ENCODE peak calls at places on chromosomes 11 and 22, in seven cellular contexts. W, E, V, Q, I, B and U are unnamed samples.

GRCh38 chr11:77779935-77780334 is 40.6 kb downstream of the RSF1 start:
- DNase-seq in W (no peak), E (peak), V (no peak), Q (no peak), I (no peak), B (no peak), U (no peak)

GRCh38 chr22:24028533-24028932 is 17.4 kb downstream of the CABIN1 start:
- DNase-seq in W (no peak), E (no peak), V (no peak), Q (no peak), I (no peak), B (no peak), U (no peak)

GRCh38 chr11:19524171-19524671 is 188.4 kb upstream of the NAV2 start:
- DNase-seq in W (no peak), E (no peak), V (no peak), Q (peak), I (no peak), B (no peak), U (no peak)

GRCh38 chr11:69035959-69036340 is 12.8 kb upstream of the TPCN2 start:
- DNase-seq in W (no peak), E (no peak), V (no peak), Q (no peak), I (no peak), B (no peak), U (no peak)

GRCh38 chr11:60169264-60169915 is 13.5 kb downstream of the MS4A6A start:
- DNase-seq in W (no peak), E (no peak), V (no peak), Q (peak), I (no peak), B (no peak), U (no peak)

GRCh38 chr11:14611939-14612338 is 31.7 kb upstream of the PDE3B start:
- DNase-seq in W (no peak), E (no peak), V (no peak), Q (no peak), I (no peak), B (no peak), U (no peak)

GRCh38 chr11:20013346-20014066 is 146.8 kb downstream of the DBX1 start:
- DNase-seq in W (no peak), E (no peak), V (no peak), Q (no peak), I (no peak), B (no peak), U (no peak)

GRCh38 chr11:111719379-111719778 is 46.8 kb downstream of the PPP2R1B start:
- DNase-seq in W (no peak), E (no peak), V (no peak), Q (no peak), I (no peak), B (no peak), U (no peak)

GRCh38 chr11:67027943-67028542 is 5.1 kb downstream of the SYT12 start:
- DNase-seq in W (no peak), E (no peak), V (no peak), Q (no peak), I (no peak), B (no peak), U (peak)

GRCh38 chr11:13318498-13319295 is 41.1 kb downstream of the BMAL1 start:
- DNase-seq in W (no peak), E (no peak), V (no peak), Q (no peak), I (no peak), B (no peak), U (no peak)

GRCh38 chr11:3165916-3166267 is 782 bp upstream of the OSBPL5 start:
- DNase-seq in W (no peak), E (no peak), V (no peak), Q (no peak), I (no peak), B (no peak), U (no peak)

GRCh38 chr11:20207781-20208621 is 47.7 kb upstream of the DBX1 start:
- DNase-seq in W (no peak), E (no peak), V (no peak), Q (no peak), I (no peak), B (no peak), U (no peak)

GRCh38 chr11:75214411-75214821 is 26.2 kb upstream of the TPBGL start:
- DNase-seq in W (no peak), E (peak), V (peak), Q (peak), I (peak), B (peak), U (peak)

GRCh38 chr22:48459259-48459658 is 1368.4 kb downstream of the BRD1 start:
- DNase-seq in W (no peak), E (no peak), V (no peak), Q (no peak), I (no peak), B (no peak), U (no peak)

GRCh38 chr11:109062445-109062844 is 359.5 kb upstream of the C11orf87 start:
- DNase-seq in W (peak), E (no peak), V (no peak), Q (no peak), I (no peak), B (no peak), U (no peak)

GRCh38 chr11:91303754-91304153 is 920.9 kb upstream of the FAT3 start:
- DNase-seq in W (no peak), E (no peak), V (no peak), Q (no peak), I (no peak), B (no peak), U (no peak)

GRCh38 chr11:3958301-3958700 is 102.8 kb downstream of the STIM1 start:
- DNase-seq in W (no peak), E (no peak), V (no peak), Q (no peak), I (no peak), B (no peak), U (no peak)

GRCh38 chr11:60251485-60252207 is 8.7 kb upstream of the MS4A4E start:
- DNase-seq in W (no peak), E (no peak), V (no peak), Q (no peak), I (peak), B (no peak), U (no peak)

GRCh38 chr11:65870706-65871681 is 1.6 kb downstream of the EFEMP2 start:
- DNase-seq in W (no peak), E (no peak), V (no peak), Q (no peak), I (no peak), B (no peak), U (no peak)

GRCh38 chr11:13685461-13686108 is 17.1 kb downstream of the FAR1 start:
- DNase-seq in W (no peak), E (no peak), V (no peak), Q (no peak), I (no peak), B (no peak), U (no peak)

GRCh38 chr11:87228820-87229219 is 191.1 kb downstream of the TMEM135 start:
- DNase-seq in W (no peak), E (no peak), V (no peak), Q (no peak), I (no peak), B (no peak), U (no peak)

GRCh38 chr11:2100361-2101170 is 38.6 kb downstream of the IGF2 start:
- DNase-seq in W (no peak), E (no peak), V (no peak), Q (no peak), I (peak), B (no peak), U (no peak)

GRCh38 chr11:7665473-7666291 is 7.6 kb downstream of the CYB5R2 start:
- DNase-seq in W (no peak), E (no peak), V (no peak), Q (peak), I (peak), B (peak), U (peak)

GRCh38 chr22:34966980-34967379 is 99.0 kb upstream of the ISX start:
- DNase-seq in W (peak), E (no peak), V (no peak), Q (no peak), I (no peak), B (no peak), U (no peak)

GRCh38 chr22:19060356-19061009 is 61.7 kb downstream of the DGCR2 start:
- DNase-seq in W (no peak), E (no peak), V (no peak), Q (no peak), I (no peak), B (no peak), U (no peak)

GRCh38 chr11:86758171-86758570 is 42.2 kb upstream of the PRSS23 start:
- DNase-seq in W (no peak), E (no peak), V (no peak), Q (no peak), I (no peak), B (no peak), U (no peak)

GRCh38 chr11:102527701-102528100 is 2.8 kb downstream of the MMP7 start:
- DNase-seq in W (no peak), E (peak), V (no peak), Q (no peak), I (no peak), B (no peak), U (no peak)

GRCh38 chr11:99781074-99781473 is 760.3 kb downstream of the CNTN5 start:
- DNase-seq in W (no peak), E (no peak), V (no peak), Q (no peak), I (no peak), B (no peak), U (no peak)

GRCh38 chr22:49236541-49237075 is 591.1 kb downstream of the BRD1 start:
- DNase-seq in W (no peak), E (no peak), V (no peak), Q (no peak), I (no peak), B (no peak), U (no peak)

GRCh38 chr11:102197759-102198158 is 87.5 kb downstream of the YAP1 start:
- DNase-seq in W (no peak), E (no peak), V (no peak), Q (no peak), I (no peak), B (no peak), U (no peak)

GRCh38 chr11:122882809-122883681 is 486 bp downstream of the JHY start:
- DNase-seq in W (peak), E (no peak), V (peak), Q (peak), I (peak), B (peak), U (no peak)

GRCh38 chr11:61702701-61703312 is 22.6 kb downstream of the DAGLA start:
- DNase-seq in W (no peak), E (no peak), V (no peak), Q (no peak), I (no peak), B (no peak), U (no peak)

GRCh38 chr11:61699737-61700160 is 19.6 kb downstream of the DAGLA start:
- DNase-seq in W (no peak), E (no peak), V (no peak), Q (peak), I (no peak), B (no peak), U (no peak)

GRCh38 chr11:61700720-61701119 is 20.5 kb downstream of the DAGLA start:
- DNase-seq in W (no peak), E (no peak), V (no peak), Q (no peak), I (no peak), B (no peak), U (no peak)

GRCh38 chr11:61700221-61700620 is 20.0 kb downstream of the DAGLA start:
- DNase-seq in W (no peak), E (peak), V (no peak), Q (peak), I (no peak), B (no peak), U (no peak)

GRCh38 chr11:61701298-61701993 is 21.3 kb downstream of the DAGLA start:
- DNase-seq in W (no peak), E (no peak), V (no peak), Q (no peak), I (peak), B (no peak), U (no peak)
- TF ChIP-seq CTCF in W (peak), E (peak), V (peak), Q (no peak), I (peak), B (no peak), U (peak)

GRCh38 chr11:119389611-119390254 is 8.2 kb upstream of the USP2 start:
- DNase-seq in W (no peak), E (no peak), V (peak), Q (no peak), I (no peak), B (no peak), U (no peak)
- TF ChIP-seq CTCF in W (peak), E (peak), V (peak), Q (no peak), I (peak), B (peak), U (peak)

GRCh38 chr22:43090130-43090789 is 1.1 kb upstream of the TTLL1 start:
- DNase-seq in W (peak), E (peak), V (no peak), Q (peak), I (peak), B (peak), U (peak)
- TF ChIP-seq CTCF in W (peak), E (peak), V (peak), Q (peak), I (peak), B (peak), U (peak)

DNA sequence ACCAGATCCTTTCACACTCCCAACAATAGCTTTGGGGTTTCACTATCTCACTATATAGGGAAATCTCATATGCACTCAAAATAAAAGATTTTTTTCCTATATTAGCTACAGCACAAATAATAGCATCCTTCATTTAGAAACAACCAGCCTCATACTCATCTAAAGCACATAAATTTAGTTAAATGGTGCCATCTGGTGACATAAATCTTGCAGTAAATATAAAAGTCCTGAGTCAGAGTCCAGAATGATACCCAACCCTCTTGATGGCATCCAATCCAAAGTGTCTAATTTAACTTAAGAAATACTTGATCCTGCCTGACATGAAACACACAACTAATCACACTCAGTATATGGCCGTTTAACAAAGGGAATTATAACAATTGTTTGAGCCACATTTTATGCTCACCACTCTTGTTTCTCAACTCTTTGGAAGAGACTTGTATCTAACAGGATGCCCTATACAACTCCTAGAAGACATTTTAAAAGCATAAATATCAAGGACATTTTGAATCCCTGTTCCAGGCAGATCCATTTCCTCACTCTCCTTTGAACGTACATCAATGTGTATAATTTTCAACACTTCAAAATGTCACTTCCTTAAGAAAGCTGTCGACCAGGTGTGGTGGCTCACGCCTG is 36.2 kb downstream of the DLG2 start:
- DNase-seq in W (no peak), E (peak), V (no peak), Q (no peak), I (peak), B (no peak), U (peak)
- TF ChIP-seq CTCF in W (no peak), E (no peak), V (peak), Q (no peak), I (peak), B (no peak), U (no peak)

GRCh38 chr22:20085651-20086050 is 5.6 kb downstream of the DGCR8 start:
- DNase-seq in W (no peak), E (no peak), V (no peak), Q (no peak), I (no peak), B (no peak), U (no peak)

GRCh38 chr22:20083891-20084546 is 4.0 kb downstream of the DGCR8 start:
- DNase-seq in W (no peak), E (no peak), V (no peak), Q (no peak), I (no peak), B (no peak), U (no peak)

GRCh38 chr22:20083157-20083890 is 3.3 kb downstream of the DGCR8 start:
- DNase-seq in W (no peak), E (no peak), V (no peak), Q (no peak), I (no peak), B (no peak), U (no peak)

GRCh38 chr22:20086101-20086599 is 6.1 kb downstream of the DGCR8 start:
- DNase-seq in W (no peak), E (no peak), V (no peak), Q (no peak), I (no peak), B (no peak), U (no peak)

DNA sequence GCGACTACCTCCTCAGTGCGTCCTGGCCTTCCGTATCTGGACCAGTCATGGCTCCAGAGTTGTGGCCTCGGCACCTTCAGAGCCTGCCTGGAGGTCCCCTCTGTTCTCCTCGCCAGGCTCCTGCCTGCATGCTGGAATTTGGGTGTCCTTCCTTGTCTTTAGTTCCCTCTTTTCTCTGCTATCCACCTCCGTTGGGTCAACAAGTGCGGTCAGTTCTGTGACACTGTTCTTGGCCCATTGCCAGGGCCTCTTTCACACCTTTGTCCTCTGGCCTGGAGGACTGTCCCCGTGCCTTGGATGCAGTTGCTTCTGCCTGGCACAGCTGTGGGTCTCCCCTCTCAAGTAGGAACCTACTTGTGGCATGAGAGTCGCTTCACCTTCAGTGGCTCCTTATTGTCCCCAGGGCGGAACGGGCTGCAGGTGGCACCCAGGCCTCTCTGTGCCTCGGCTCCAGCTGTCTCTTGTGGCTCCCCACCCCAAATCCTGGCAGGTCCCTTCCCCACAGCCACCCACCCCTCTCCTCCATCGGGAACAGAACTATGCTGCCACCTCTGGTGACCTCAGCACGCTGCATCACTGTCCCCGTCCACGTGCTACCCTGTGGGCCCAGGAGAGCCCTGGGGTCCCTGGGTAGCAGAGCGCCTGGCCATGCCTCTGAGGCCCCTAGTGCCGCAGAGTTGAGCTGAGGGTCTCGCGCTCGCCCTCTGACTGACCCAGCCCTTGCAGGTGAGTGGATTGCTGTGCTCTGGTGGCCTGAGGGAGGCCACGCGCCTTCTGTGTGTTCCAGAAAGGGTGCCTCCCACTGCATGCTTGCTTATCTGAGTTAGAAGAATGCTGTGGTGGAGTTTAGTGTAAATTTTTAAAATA is 4.7 kb downstream of the DGCR8 start:
- DNase-seq in W (no peak), E (no peak), V (no peak), Q (no peak), I (peak), B (no peak), U (no peak)
- TF ChIP-seq CTCF in W (peak), E (peak), V (peak), Q (no peak), I (peak), B (no peak), U (peak)

GRCh38 chr11:58784995-58785394 is 53.3 kb upstream of the GLYAT start:
- DNase-seq in W (no peak), E (no peak), V (no peak), Q (no peak), I (no peak), B (no peak), U (no peak)
- TF ChIP-seq CTCF in W (no peak), E (peak), V (no peak), Q (no peak), I (no peak), B (no peak), U (peak)

GRCh38 chr22:36739185-36739584 is 35.6 kb upstream of the CACNG2 start:
- DNase-seq in W (no peak), E (no peak), V (no peak), Q (no peak), I (no peak), B (no peak), U (no peak)

GRCh38 chr22:36737776-36738175 is 34.2 kb upstream of the CACNG2 start:
- DNase-seq in W (no peak), E (no peak), V (peak), Q (no peak), I (no peak), B (no peak), U (no peak)

GRCh38 chr22:36734171-36735058 is 30.9 kb upstream of the CACNG2 start:
- DNase-seq in W (no peak), E (no peak), V (peak), Q (peak), I (no peak), B (no peak), U (no peak)

GRCh38 chr22:36738416-36739020 is 35.0 kb upstream of the CACNG2 start:
- DNase-seq in W (no peak), E (no peak), V (peak), Q (no peak), I (no peak), B (no peak), U (no peak)

DNA sequence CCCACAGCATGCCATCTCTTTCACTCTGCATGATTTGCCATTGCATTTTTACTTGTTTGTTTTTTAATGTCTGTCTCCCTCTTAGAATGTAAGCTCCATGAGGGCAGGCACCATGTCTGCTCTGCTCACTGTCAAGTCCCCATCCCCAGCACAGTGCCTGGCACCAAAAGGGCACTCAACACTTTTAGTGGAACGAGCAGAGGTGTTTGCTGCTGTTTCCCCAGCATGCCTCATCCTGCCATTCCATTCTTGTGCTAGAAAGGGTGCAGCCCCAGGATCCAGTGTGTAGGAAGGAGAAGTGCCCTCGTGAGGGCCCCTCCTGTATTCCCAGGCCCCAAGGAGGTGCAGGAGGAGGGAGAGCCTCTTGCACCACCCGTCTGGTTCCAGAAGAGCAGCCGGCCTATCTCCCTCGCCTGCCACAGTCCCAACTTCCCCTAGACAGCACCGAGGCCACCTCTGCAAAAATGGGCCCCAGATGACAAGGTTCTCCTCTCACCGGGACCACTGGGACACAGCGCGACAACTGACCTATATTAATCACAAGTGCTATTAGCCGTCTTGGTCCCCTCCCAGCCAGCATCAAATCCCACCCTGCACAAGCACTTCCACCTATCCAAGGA is 33.3 kb upstream of the CACNG2 start:
- DNase-seq in W (no peak), E (no peak), V (peak), Q (no peak), I (no peak), B (no peak), U (no peak)
- TF ChIP-seq CTCF in W (no peak), E (no peak), V (no peak), Q (no peak), I (no peak), B (no peak), U (no peak)